ENCODE peak calls at places on chromosomes 16 and 17, in five cellular contexts. C, L, W, E and A are unnamed samples. For H3K27me3 and H3K4me1, the result is how much of the 10 kb centered on the place peaks cover.

GRCh38 chr17:44343510-44344209 is 1.4 kb upstream of the GRN start:
- DNase-seq in L (no peak), W (no peak), E (no peak), C (no peak), A (no peak)

GRCh38 chr16:12628526-12628925 is 175.2 kb downstream of the CPPED1 start:
- DNase-seq in E (no peak), W (no peak), L (no peak), C (no peak), A (no peak)

GRCh38 chr16:54602666-54603065 is 316.1 kb upstream of the IRX3 start:
- DNase-seq in C (no peak), W (no peak), L (no peak), E (no peak), A (no peak)

GRCh38 chr17:64507418-64507766 is 615 bp downstream of the CEP95 start:
- DNase-seq in C (peak), E (peak), L (peak), W (peak), A (peak)

GRCh38 chr17:40306395-40306794 is 2.6 kb upstream of the RARA start:
- DNase-seq in E (no peak), W (no peak), L (no peak), C (no peak), A (no peak)

GRCh38 chr17:45341389-45342158 is 24.8 kb upstream of the MAP3K14 start:
- DNase-seq in E (no peak), C (no peak), L (peak), W (no peak), A (peak)

GRCh38 chr16:74601131-74601871 is 5.6 kb downstream of the GLG1 start:
- DNase-seq in W (peak), E (no peak), C (peak), L (no peak), A (no peak)

GRCh38 chr16:89202422-89203215 is 2.3 kb upstream of the SLC22A31 start:
- DNase-seq in C (no peak), E (no peak), W (no peak), L (no peak), A (no peak)

GRCh38 chr16:83110221-83110768 is 483.5 kb downstream of the CDH13 start:
- DNase-seq in W (no peak), C (no peak), L (no peak), E (no peak), A (no peak)

GRCh38 chr17:47733414-47734288 is 615 bp downstream of the TBX21 start:
- DNase-seq in W (no peak), C (no peak), L (no peak), E (no peak), A (no peak)

GRCh38 chr16:24876231-24876630 is 30.5 kb downstream of the SLC5A11 start:
- DNase-seq in W (peak), E (no peak), L (no peak), C (no peak), A (no peak)

GRCh38 chr17:36949461-36949927 is 740 bp downstream of the AATF start:
- DNase-seq in W (no peak), C (no peak), E (no peak), L (no peak), A (no peak)

GRCh38 chr17:47208744-47209488 is at the start of gene MYL4:
- DNase-seq in C (no peak), L (no peak), E (no peak), W (no peak), A (peak)

GRCh38 chr16:83979456-83979855 is 11.4 kb downstream of the NECAB2 start:
- DNase-seq in L (no peak), W (no peak), E (no peak), C (no peak), A (no peak)

GRCh38 chr17:79808763-79809529 is 12.1 kb upstream of the CBX8 start:
- DNase-seq in E (peak), C (no peak), L (no peak), W (peak), A (peak)

GRCh38 chr17:79809530-79810137 is 12.8 kb upstream of the CBX8 start:
- DNase-seq in E (no peak), C (no peak), L (no peak), W (peak), A (peak)

GRCh38 chr17:79803997-79804855 is 7.3 kb upstream of the CBX8 start:
- DNase-seq in C (no peak), E (no peak), W (no peak), L (no peak), A (no peak)

GRCh38 chr17:79804856-79805696 is 8.2 kb upstream of the CBX8 start:
- DNase-seq in E (no peak), W (no peak), L (no peak), C (no peak), A (no peak)

DNA sequence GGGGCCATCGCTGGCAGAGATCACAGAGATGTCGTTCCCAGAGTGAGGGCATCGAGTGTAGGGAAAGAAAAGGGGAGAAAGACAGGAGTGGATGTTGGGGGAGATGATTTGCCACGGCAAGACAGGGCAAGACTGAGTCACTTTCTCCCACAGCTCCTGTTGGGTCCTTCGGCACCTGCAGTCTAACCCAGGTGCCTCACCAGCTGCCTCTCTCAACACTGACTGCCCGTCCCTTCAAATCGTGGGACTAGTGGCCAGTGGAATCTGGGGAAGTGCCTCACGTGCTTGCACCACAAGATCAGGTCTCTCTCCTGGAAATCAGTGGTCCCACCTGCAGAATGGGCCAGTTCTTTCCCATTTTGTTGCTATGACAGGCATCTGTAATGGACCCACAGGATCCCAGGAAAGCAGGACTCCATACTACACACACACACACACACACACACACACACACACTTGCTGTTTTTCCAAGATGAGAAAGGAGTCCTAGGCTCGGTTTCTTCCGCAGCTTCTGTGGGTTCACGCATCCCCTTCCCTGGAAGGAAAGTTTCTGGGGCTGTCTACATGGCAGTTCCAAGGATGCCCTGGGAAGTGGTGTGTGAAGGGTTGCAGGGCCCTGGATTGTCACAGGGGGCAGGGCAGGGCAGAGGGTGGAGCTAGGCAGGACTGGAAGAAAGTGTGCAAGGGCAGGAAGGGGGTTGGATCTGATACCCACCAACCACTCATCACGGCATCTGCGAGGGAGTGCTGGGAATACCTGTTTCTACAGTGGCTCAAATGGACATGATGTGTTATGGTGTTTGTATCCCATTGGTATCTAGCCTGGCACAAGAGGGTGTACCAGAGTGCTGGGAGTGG is 10.2 kb upstream of the CBX8 start:
- DNase-seq in W (no peak), L (no peak), E (no peak), C (no peak), A (no peak)
- H3K27me3 ChIP-seq in W (half or more), L (under half), E (under half), C (under half), A (half or more)

GRCh38 chr17:16281351-16281750 is 64.3 kb downstream of the PIGL start:
- DNase-seq in L (no peak), C (no peak), W (no peak), E (no peak), A (no peak)

GRCh38 chr17:16286009-16286946 is 67.0 kb downstream of the CENPV start:
- DNase-seq in E (peak), L (peak), C (peak), W (peak), A (peak)

GRCh38 chr17:16285646-16286008 is 67.6 kb downstream of the CENPV start:
- DNase-seq in L (no peak), E (no peak), C (no peak), W (no peak), A (no peak)

GRCh38 chr17:16282522-16282921 is 65.5 kb downstream of the PIGL start:
- DNase-seq in L (no peak), E (no peak), W (no peak), C (no peak), A (no peak)

GRCh38 chr17:16283705-16284104 is 66.7 kb downstream of the PIGL start:
- DNase-seq in E (no peak), C (no peak), L (no peak), W (no peak), A (no peak)
- H3K4me1 ChIP-seq in E (under half), C (under half), L (under half), W (under half), A (under half)

GRCh38 chr17:79791354-79792123 is 5.3 kb downstream of the CBX8 start:
- DNase-seq in W (no peak), C (no peak), L (no peak), E (no peak), A (no peak)

GRCh38 chr17:79793924-79794304 is 3.0 kb downstream of the CBX8 start:
- DNase-seq in E (no peak), W (no peak), C (no peak), L (no peak), A (no peak)

GRCh38 chr17:79792371-79792871 is 4.5 kb downstream of the CBX8 start:
- DNase-seq in E (no peak), W (no peak), C (no peak), L (no peak), A (no peak)

GRCh38 chr17:79794659-79795511 is 2.0 kb downstream of the CBX8 start:
- DNase-seq in C (no peak), W (no peak), L (no peak), E (no peak), A (no peak)

DNA sequence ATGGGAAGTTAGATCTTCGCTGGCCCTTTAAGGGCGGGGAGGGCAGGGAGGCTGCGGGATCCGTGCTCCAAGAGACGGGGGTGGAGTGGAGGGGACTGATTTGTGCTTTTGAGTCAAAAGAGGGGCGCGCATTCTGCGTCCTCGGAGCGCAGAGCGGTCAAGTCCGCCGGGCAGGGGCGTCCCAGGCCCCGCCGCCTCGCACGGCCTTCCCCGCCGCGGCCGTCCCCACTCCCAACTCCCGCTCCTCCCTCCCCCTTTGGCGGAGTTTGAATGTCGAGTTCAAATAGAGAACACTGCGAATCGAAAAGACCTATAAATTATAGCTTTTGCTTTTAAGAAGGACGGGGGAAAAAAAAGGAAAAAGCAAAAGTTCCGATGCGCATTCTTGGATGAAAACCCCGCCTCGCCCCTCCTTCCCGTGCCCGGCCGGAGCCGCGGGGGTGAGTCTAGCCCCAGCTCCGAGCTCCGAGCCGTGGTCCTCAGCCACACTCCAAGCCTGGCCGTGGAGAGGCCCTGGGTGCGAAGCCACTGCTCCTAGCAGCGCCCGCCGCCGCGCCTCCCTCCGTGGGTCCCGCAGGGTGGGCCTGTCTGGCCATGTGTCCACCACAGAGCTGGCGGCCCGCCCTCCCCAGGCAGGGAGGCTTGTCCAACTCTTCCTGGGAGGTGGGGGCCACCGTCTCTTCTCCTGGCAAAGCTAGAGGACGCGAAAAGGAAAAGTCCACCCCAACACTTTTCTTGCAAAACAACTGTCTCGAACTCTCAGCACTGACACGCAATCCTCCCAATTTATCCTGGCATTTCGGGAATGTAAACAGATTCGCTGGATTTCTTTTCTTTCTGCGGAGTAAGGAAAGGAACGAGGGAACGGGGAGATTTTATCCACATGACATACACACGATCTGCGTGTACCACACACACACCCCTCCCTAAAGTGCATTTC is 3.6 kb downstream of the CBX8 start:
- DNase-seq in C (no peak), L (no peak), E (no peak), W (no peak), A (no peak)
- H3K27me3 ChIP-seq in C (under half), L (under half), E (under half), W (half or more), A (under half)

DNA sequence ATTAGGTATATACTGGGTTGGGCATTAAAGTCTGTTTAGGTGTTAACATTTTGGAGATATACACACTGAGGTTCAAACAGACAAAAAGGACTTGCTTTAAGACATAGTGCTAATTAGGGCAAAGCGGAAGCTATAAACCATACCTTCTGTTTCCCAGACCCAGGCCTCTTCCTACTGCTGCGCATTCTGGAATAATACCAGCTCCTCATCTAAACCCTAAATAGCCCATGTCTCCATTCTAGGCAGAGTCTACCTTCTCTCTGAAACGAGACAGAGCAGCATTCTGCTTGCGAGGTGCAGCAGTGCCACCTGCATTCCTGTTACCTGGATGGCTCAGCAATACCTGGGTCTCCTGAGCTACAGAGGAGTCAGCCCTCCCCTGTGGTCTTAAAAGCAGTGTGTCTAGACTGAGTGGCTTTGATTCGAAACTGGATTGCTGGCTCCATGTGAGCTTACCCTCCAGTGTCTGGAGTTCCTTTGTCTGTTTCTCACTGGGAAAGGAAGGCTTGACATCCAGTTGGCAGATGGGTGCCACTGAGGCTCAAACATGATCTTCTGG is 6.4 kb downstream of the YPEL2 start:
- DNase-seq in C (no peak), L (no peak), W (no peak), E (no peak), A (no peak)
- H3K4me1 ChIP-seq in C (under half), L (under half), W (under half), E (under half), A (under half)

GRCh38 chr17:9938764-9939163 is 33.7 kb upstream of the RCVRN start:
- DNase-seq in E (no peak), C (no peak), L (no peak), W (no peak), A (no peak)

GRCh38 chr17:9943343-9943742 is 38.3 kb upstream of the RCVRN start:
- DNase-seq in E (no peak), C (no peak), L (no peak), W (no peak), A (no peak)

GRCh38 chr17:9942885-9943284 is 37.8 kb upstream of the RCVRN start:
- DNase-seq in W (no peak), L (no peak), E (no peak), C (no peak), A (no peak)

GRCh38 chr17:9941305-9941704 is 36.2 kb upstream of the RCVRN start:
- DNase-seq in L (no peak), C (no peak), E (no peak), W (no peak), A (no peak)

GRCh38 chr17:9940826-9941225 is 35.8 kb upstream of the RCVRN start:
- DNase-seq in W (no peak), L (no peak), E (no peak), C (no peak), A (no peak)
- H3K27me3 ChIP-seq in W (under half), L (under half), E (under half), C (under half), A (under half)

DNA sequence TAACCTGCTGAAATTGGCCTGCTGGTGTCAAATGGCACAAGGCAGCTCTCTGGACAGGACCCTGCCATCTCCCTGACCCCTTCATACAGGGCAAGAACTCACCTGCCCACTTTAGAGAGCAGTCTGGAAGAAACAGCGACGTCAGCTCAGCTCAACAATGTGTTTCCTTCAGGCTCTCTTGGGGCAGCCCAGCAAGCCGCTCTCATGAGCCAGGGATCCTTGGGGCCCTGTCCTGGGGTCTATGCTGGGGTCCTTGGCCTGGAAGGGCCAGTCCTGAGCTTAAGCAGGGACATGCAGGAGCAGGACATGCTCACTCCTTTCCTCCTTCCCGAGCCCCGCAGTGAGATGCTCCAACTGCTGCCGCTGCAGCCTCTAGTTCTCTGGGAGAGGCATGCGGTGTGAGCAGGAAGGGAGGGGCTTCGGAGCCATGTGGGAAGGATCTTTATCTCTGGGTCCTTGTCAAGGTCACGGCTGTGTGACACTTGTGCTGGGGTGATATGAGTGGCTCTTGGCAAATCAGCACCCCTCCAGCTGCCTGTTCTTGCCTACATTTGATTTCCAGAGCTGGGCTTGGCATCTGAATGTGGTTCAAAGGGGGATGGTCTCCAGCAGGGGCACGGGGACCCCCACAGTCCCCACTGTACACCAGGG is 3.4 kb downstream of the C1QTNF1 start:
- DNase-seq in C (no peak), W (no peak), E (no peak), L (no peak), A (no peak)
- H3K4me1 ChIP-seq in C (under half), W (under half), E (under half), L (under half), A (under half)

GRCh38 chr17:185445-186138 is 4.1 kb upstream of the DOC2B start:
- DNase-seq in C (no peak), E (no peak), W (no peak), L (no peak), A (no peak)

GRCh38 chr17:182164-182751 is 808 bp upstream of the DOC2B start:
- DNase-seq in C (no peak), E (no peak), L (no peak), W (no peak), A (no peak)

GRCh38 chr17:180380-181212 is 854 bp downstream of the DOC2B start:
- DNase-seq in L (no peak), W (no peak), E (no peak), C (no peak), A (no peak)

GRCh38 chr17:181213-182163 is at the start of gene DOC2B:
- DNase-seq in L (no peak), W (peak), C (no peak), E (peak), A (peak)

DNA sequence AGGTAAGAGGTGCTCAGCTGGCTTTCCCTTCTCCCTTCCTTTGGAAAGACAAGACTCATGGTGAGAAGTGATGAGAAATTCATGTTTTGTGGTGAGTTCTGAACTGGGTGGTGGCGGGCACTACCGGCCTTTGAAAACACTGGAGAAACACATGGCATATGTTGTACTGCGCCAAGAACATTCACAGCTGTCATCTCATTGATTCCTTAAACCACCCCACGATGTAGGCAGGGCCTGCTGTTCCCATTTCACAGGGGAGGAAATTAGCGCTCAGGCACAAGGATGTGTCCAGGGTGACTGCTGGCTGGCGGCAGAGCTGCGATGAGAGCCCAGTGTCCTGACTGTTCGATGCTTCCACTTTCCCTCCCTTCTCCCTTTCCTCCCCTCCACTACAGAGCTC is 1.6 kb upstream of the DOC2B start:
- DNase-seq in E (no peak), W (no peak), C (no peak), L (no peak), A (no peak)
- H3K27me3 ChIP-seq in E (under half), W (under half), C (under half), L (under half), A (under half)

GRCh38 chr16:10936585-10936984 is 5.7 kb downstream of the DEXI start:
- DNase-seq in W (no peak), E (no peak), C (no peak), L (no peak), A (no peak)
- H3K4me1 ChIP-seq in W (under half), E (under half), C (half or more), L (under half), A (half or more)